ENCODE peak calls at places on chromosomes 12 and 14, in ten cellular contexts. R is HFF-Myc, S is fibroblast of mammary gland, J is kidney, P is fibroblast of the aortic adventitia, T is tibial nerve, I is OCI-LY7, N is pancreas, L is choroid plexus epithelial cell, D is sigmoid colon. G is an unnamed sample.

GRCh38 chr12:18521461-18521860 is 216.4 kb downstream of the PLCZ1 start:
- DNase-seq in L (no peak), R (no peak), S (no peak), D (no peak), T (no peak), N (no peak), J (peak; percentile 68), P (no peak), I (no peak), G (no peak)

GRCh38 chr14:51304428-51304827 is 64.4 kb downstream of the TMX1 start:
- DNase-seq in N (no peak), T (no peak), S (peak; percentile 75), I (no peak), R (no peak), P (peak; percentile 56), L (peak; percentile 81), J (no peak), D (no peak), G (peak; percentile 49)

GRCh38 chr12:34033628-34034296 is 11.5 kb downstream of the ALG10 start:
- DNase-seq in T (no peak), L (peak; percentile 59), R (no peak), J (no peak), S (peak; percentile 45), P (peak; percentile 56), N (no peak), D (no peak), I (peak; percentile 51), G (peak; percentile 12)

GRCh38 chr14:64724578-64724930 is 20.3 kb downstream of the PLEKHG3 start:
- DNase-seq in N (peak; percentile 51), P (no peak), J (peak; percentile 55), R (no peak), D (peak; percentile 33), I (no peak), L (no peak), T (no peak), S (no peak), G (no peak)

GRCh38 chr14:101518611-101519048 is 42.7 kb upstream of the DIO3 start:
- DNase-seq in L (peak; percentile 3), I (no peak), N (peak; percentile 77), S (no peak), T (peak; percentile 64), R (no peak), D (peak; percentile 78), J (no peak), P (no peak), G (no peak)

GRCh38 chr12:6941786-6942185 is 1.8 kb upstream of the RNU7-1 start:
- DNase-seq in N (no peak), D (no peak), I (no peak), R (no peak), L (no peak), P (no peak), J (peak; percentile 80), T (no peak), S (no peak), G (no peak)

GRCh38 chr12:14902465-14902864 is 16.8 kb upstream of the MGP start:
- DNase-seq in R (no peak), I (no peak), S (peak; percentile 32), N (no peak), D (no peak), J (no peak), T (no peak), P (peak; percentile 43), L (peak; percentile 59), G (no peak)

GRCh38 chr12:113064395-113065125 is 8.0 kb downstream of the DTX1 start:
- DNase-seq in N (no peak), D (no peak), L (no peak), P (no peak), R (no peak), S (no peak), J (no peak), T (no peak), I (peak; percentile 55), G (no peak)

GRCh38 chr12:69898236-69898635 is 73.2 kb downstream of the MYRFL start:
- DNase-seq in J (no peak), I (no peak), D (no peak), T (no peak), L (peak; percentile 84), N (no peak), S (peak; percentile 68), R (no peak), P (peak; percentile 33), G (peak; percentile 53)

GRCh38 chr12:69331846-69332684 is 16.1 kb upstream of the LYZ start:
- DNase-seq in I (no peak), S (no peak), T (no peak), P (no peak), R (no peak), D (no peak), J (no peak), N (peak; percentile 59), L (no peak), G (no peak)

GRCh38 chr14:104993306-104993705 is 7.7 kb downstream of the CLBA1 start:
- DNase-seq in J (peak; percentile 40), L (no peak), T (no peak), I (peak; percentile 41), N (no peak), S (no peak), P (no peak), D (no peak), R (no peak), G (no peak)

GRCh38 chr14:95442633-95443021 is 73.8 kb downstream of the SYNE3 start:
- DNase-seq in D (peak; percentile 87), P (peak; percentile 86), T (peak; percentile 78), S (peak; percentile 81), I (peak; percentile 90), N (peak; percentile 87), R (peak; percentile 69), J (peak; percentile 91), L (peak; percentile 89), G (peak; percentile 65)

DNA sequence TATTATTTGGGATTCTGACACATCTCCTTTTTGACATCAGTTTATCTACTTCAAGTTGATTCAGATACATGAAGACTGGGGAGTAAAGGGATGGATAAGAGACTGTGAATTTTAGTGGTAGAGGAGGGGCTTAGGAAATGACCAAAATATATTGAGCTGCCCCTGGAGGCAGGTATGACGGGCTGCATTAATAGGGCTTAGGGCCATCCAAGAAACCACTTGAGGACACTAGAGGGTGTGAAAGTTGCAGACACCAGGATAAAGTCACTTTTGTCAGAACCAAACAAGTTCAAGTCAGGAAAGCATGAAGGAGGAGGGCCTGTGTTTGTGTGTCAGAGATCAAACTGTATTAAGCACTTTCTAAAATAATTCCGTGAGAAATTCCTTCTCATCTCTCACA is 137.1 kb downstream of the SLC38A1 start:
- DNase-seq in J (no peak), N (no peak), S (peak; percentile 7), L (no peak), P (peak; percentile 10), T (no peak), D (no peak), I (peak; percentile 37), R (no peak), G (no peak)
- TF ChIP-seq CTCF in J (no peak), N (no peak), S (no peak), L (peak; percentile 32), P (peak; percentile 17), T (no peak), D (peak; percentile 12), I (peak; percentile 49), R (no peak), G (peak; percentile 16)

GRCh38 chr12:80709811-80710726 is 2.6 kb downstream of the MYF6 start:
- DNase-seq in T (no peak), J (no peak), S (no peak), R (no peak), D (no peak), I (peak; percentile 22), L (peak; percentile 7), N (no peak), P (no peak), G (no peak)

GRCh38 chr12:80712866-80713265 is 3.8 kb upstream of the MYF5 start:
- DNase-seq in L (no peak), P (no peak), J (no peak), I (no peak), N (no peak), T (no peak), S (no peak), D (no peak), R (no peak), G (no peak)

GRCh38 chr12:80713419-80713818 is 3.3 kb upstream of the MYF5 start:
- DNase-seq in N (no peak), D (no peak), S (no peak), T (no peak), L (no peak), P (no peak), I (no peak), R (no peak), J (no peak), G (no peak)

GRCh38 chr12:80710727-80711066 is 3.3 kb downstream of the MYF6 start:
- DNase-seq in R (no peak), I (no peak), P (no peak), T (no peak), N (no peak), D (no peak), J (no peak), S (no peak), L (no peak), G (no peak)

DNA sequence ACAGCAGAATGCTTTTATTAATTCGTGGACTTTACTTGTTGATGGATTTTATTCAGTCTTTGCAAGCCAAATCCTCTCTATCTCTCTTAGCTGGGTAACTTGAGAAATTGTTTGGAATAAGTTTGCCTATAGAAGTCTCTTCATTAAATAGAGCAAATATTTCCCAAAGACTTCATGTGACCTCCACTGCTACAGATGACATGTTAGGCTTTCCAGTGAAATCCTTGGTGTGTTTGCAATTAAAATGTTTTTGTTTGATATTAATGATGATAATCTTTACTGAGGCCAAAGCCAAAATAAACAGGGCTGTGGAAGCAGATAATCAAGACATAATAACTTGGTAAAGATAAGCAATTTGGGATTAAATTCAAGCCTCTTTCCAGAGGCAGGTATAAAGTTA is 4.4 kb downstream of the MYF6 start:
- DNase-seq in D (no peak), R (no peak), N (no peak), T (no peak), I (no peak), S (no peak), P (no peak), J (no peak), L (no peak), G (no peak)
- H3K4me3 ChIP-seq in D (no peak overlapping the region), R (no peak overlapping the region), N (no peak overlapping the region), T (no peak overlapping the region), I (no peak overlapping the region), S (no peak overlapping the region), P (no peak overlapping the region), J (no peak overlapping the region), L (no peak overlapping the region), G (no peak overlapping the region)

DNA sequence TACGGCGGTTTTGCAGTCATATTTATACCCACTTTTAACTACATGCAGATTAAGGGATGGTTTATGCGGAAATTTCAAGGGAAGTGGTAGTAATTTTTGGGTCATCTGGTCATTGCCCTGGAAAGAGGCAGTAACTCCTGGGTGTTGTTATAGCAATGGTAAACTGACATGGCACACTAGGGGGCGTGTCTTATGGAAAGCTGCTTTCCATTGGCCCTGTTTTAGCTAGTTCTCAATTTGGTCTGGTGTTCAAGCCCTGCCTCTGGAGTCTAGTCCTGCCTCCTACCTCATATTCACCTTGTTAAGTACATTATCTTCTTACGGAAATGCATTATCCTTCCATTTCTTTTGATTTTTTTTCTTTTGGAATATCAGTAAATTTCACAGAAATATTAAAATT is 1.7 kb upstream of the IAPP start:
- DNase-seq in I (peak; percentile 4), N (no peak), T (no peak), R (no peak), J (no peak), S (no peak), P (no peak), L (no peak), D (no peak), G (no peak)
- TF ChIP-seq CTCF in I (no peak), N (no peak), T (no peak), R (no peak), J (no peak), S (no peak), P (no peak), L (no peak), D (no peak), G (no peak)

GRCh38 chr12:122024132-122024785 is 2.6 kb downstream of the BCL7A start:
- DNase-seq in D (no peak), P (no peak), T (no peak), R (no peak), L (no peak), S (no peak), I (peak; percentile 84), J (no peak), N (no peak), G (no peak)
- H3K4me3 ChIP-seq in D (peak overlapping the region; percentile 61), P (peak overlapping the region; percentile 68), T (peak overlapping the region; percentile 81), R (peak overlapping the region; percentile 62), L (peak overlapping the region; percentile 61), S (no peak overlapping the region), I (peak overlapping the region; percentile 95), J (peak overlapping the region; percentile 66), N (peak overlapping the region; percentile 44), G (peak overlapping the region; percentile 51)